ENCODE peak calls at places on chromosomes 5 and 9, in six cellular contexts. I is K562, H is HepG2, X is HL-60, Y is H1, K is GM12878. U is an unnamed sample.

GRCh38 chr5:128099944-128100343 is 16.4 kb downstream of the SLC12A2 start:
- DNase-seq in I (no peak), H (no peak), X (no peak), Y (no peak), K (no peak), U (no peak)

GRCh38 chr9:18623201-18623600 is 149.2 kb downstream of the ADAMTSL1 start:
- DNase-seq in I (no peak), H (no peak), X (no peak), Y (no peak), K (no peak), U (no peak)

GRCh38 chr5:176619203-176619568 is 9.2 kb upstream of the GPRIN1 start:
- DNase-seq in I (peak), H (peak), X (no peak), Y (peak), K (no peak), U (peak)

GRCh38 chr9:14348241-14349140 is 34.5 kb upstream of the NFIB start:
- DNase-seq in I (no peak), H (no peak), X (no peak), Y (peak), K (no peak), U (peak)

GRCh38 chr5:127410906-127411780 is 106.3 kb upstream of the PRRC1 start:
- DNase-seq in I (no peak), H (no peak), X (no peak), Y (no peak), K (peak), U (no peak)

GRCh38 chr5:158410976-158411375 is 552.0 kb upstream of the CLINT1 start:
- DNase-seq in I (no peak), H (no peak), X (no peak), Y (no peak), K (no peak), U (no peak)

GRCh38 chr9:105415344-105415980 is 32.4 kb upstream of the FSD1L start:
- DNase-seq in I (peak), H (peak), X (no peak), Y (peak), K (no peak), U (peak)

GRCh38 chr5:139677404-139678282 is 29.5 kb downstream of the CXXC5 start:
- DNase-seq in I (no peak), H (no peak), X (no peak), Y (no peak), K (no peak), U (peak)

GRCh38 chr9:134949681-134950403 is 32.1 kb upstream of the FCN1 start:
- DNase-seq in I (no peak), H (no peak), X (no peak), Y (no peak), K (no peak), U (no peak)

GRCh38 chr9:70054546-70054945 is 10.9 kb downstream of the MAMDC2 start:
- DNase-seq in I (no peak), H (no peak), X (no peak), Y (no peak), K (no peak), U (no peak)

GRCh38 chr9:108709922-108710321 is 145.9 kb downstream of the ACTL7B start:
- DNase-seq in I (no peak), H (no peak), X (no peak), Y (no peak), K (no peak), U (no peak)

GRCh38 chr5:67619235-67619634 is 422.6 kb upstream of the CD180 start:
- DNase-seq in I (no peak), H (no peak), X (no peak), Y (no peak), K (no peak), U (no peak)

GRCh38 chr5:168674893-168675482 is 95.8 kb upstream of the PANK3 start:
- DNase-seq in I (no peak), H (no peak), X (no peak), Y (no peak), K (no peak), U (no peak)

GRCh38 chr5:170633235-170634041 is 129.6 kb downstream of the KCNIP1 start:
- DNase-seq in I (peak), H (peak), X (no peak), Y (no peak), K (peak), U (peak)

GRCh38 chr5:138035605-138036537 is 3.0 kb upstream of the FAM13B start:
- DNase-seq in I (peak), H (peak), X (peak), Y (peak), K (peak), U (peak)

GRCh38 chr9:85038061-85038460 is 368.5 kb downstream of the NTRK2 start:
- DNase-seq in I (no peak), H (no peak), X (no peak), Y (no peak), K (no peak), U (no peak)

GRCh38 chr5:73821003-73821402 is 195.0 kb downstream of the ARHGEF28 start:
- DNase-seq in I (no peak), H (no peak), X (no peak), Y (no peak), K (no peak), U (no peak)

GRCh38 chr5:82413302-82414042 is 135.3 kb upstream of the RPS23 start:
- DNase-seq in I (no peak), H (no peak), X (peak), Y (no peak), K (no peak), U (no peak)

GRCh38 chr9:69168709-69169217 is 5.3 kb upstream of the TJP2 start:
- DNase-seq in I (peak), H (peak), X (no peak), Y (peak), K (no peak), U (no peak)

GRCh38 chr9:34957492-34958410 is at the start of gene PHF24:
- DNase-seq in I (peak), H (no peak), X (no peak), Y (peak), K (no peak), U (peak)

GRCh38 chr9:137550958-137551655 is 572 bp upstream of the MRPL41 start:
- DNase-seq in I (no peak), H (peak), X (peak), Y (peak), K (no peak), U (peak)

GRCh38 chr5:141811287-141812155 is 66.7 kb downstream of the PCDH1 start:
- DNase-seq in I (peak), H (peak), X (no peak), Y (peak), K (no peak), U (peak)

GRCh38 chr5:42499016-42499415 is 75.8 kb downstream of the GHR start:
- DNase-seq in I (no peak), H (no peak), X (no peak), Y (no peak), K (no peak), U (no peak)

GRCh38 chr9:110319781-110320180 is 17.9 kb downstream of the TXNDC8 start:
- DNase-seq in I (no peak), H (no peak), X (no peak), Y (no peak), K (no peak), U (no peak)
- TF ChIP-seq GABPA in I (no peak), H (no peak), X (no peak), Y (no peak), K (no peak), U (no peak)

GRCh38 chr5:35309365-35310130 is 79.3 kb upstream of the PRLR start:
- DNase-seq in I (no peak), H (no peak), X (no peak), Y (no peak), K (no peak), U (no peak)

GRCh38 chr5:35312281-35312680 is 82.0 kb upstream of the PRLR start:
- DNase-seq in I (no peak), H (no peak), X (no peak), Y (no peak), K (no peak), U (no peak)

GRCh38 chr5:35316611-35317307 is 86.5 kb upstream of the PRLR start:
- DNase-seq in I (no peak), H (no peak), X (no peak), Y (no peak), K (no peak), U (no peak)

GRCh38 chr5:35317586-35317985 is 87.3 kb upstream of the PRLR start:
- DNase-seq in I (no peak), H (no peak), X (no peak), Y (no peak), K (no peak), U (no peak)

DNA sequence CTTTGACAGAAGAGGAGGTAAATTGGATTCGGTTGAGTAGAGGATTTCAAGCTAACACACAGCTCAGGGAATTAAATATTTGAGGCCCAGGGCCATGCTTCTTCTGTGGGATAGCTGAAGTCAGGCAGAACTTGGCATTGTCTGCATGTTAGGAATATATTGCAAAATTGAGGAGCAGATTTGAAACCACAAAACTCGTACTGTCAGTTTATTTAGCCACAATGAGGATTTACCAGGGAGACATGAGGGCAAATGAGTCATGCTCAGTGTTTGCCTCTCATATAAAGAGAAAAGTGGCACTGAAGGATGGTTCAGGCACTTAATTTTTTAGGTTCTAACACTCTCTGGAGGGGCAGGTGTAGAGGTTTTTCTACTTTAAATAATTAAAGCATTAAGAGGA is 83.0 kb upstream of the PRLR start:
- DNase-seq in I (no peak), H (no peak), X (peak), Y (no peak), K (no peak), U (no peak)
- TF ChIP-seq GABPA in I (no peak), H (no peak), X (no peak), Y (no peak), K (no peak), U (no peak)

DNA sequence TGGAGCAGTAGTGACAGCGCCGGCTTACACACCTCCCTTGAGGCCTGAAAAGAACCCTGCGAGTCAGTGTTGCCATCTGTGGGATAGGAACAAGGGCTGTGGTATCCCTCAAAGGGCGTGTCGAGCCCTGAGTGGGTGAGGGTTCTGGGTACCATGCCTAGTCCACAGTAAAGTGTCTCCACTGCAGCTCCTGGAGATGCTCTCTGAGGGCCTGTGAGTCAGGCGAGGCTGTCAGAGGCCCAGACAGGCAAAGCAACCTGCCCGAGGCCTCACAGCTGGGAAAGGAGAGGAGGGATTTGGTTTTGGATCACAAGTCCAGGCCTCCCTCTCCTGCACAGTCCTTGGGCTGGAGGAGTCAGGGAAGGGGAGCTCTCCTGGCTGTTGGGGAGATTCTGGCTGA is 6.1 kb downstream of the PRRX2 start:
- DNase-seq in I (no peak), H (no peak), X (no peak), Y (no peak), K (no peak), U (no peak)
- TF ChIP-seq GABPA in I (no peak), H (no peak), X (no peak), Y (no peak), K (no peak), U (no peak)

GRCh38 chr5:66149950-66150349 is 5.8 kb downstream of the SREK1 start:
- DNase-seq in I (no peak), H (no peak), X (no peak), Y (no peak), K (no peak), U (no peak)

GRCh38 chr5:66151491-66151890 is 7.4 kb downstream of the SREK1 start:
- DNase-seq in I (no peak), H (no peak), X (no peak), Y (no peak), K (no peak), U (no peak)

GRCh38 chr5:66145737-66146136 is 1.6 kb downstream of the SREK1 start:
- DNase-seq in I (no peak), H (no peak), X (no peak), Y (no peak), K (no peak), U (no peak)

GRCh38 chr5:66151030-66151429 is 6.9 kb downstream of the SREK1 start:
- DNase-seq in I (no peak), H (no peak), X (no peak), Y (no peak), K (no peak), U (no peak)
- TF ChIP-seq GABPA in I (no peak), H (no peak), X (no peak), Y (no peak), K (no peak), U (no peak)

GRCh38 chr5:135571210-135571609 is 7.6 kb downstream of the CXCL14 start:
- DNase-seq in I (no peak), H (no peak), X (no peak), Y (no peak), K (no peak), U (no peak)
- TF ChIP-seq GABPA in I (no peak), H (no peak), X (no peak), Y (no peak), K (no peak), U (no peak)

GRCh38 chr9:93565089-93565488 is 11.3 kb upstream of the PHF2 start:
- DNase-seq in I (no peak), H (no peak), X (no peak), Y (no peak), K (no peak), U (no peak)
- TF ChIP-seq GABPA in I (no peak), H (no peak), X (no peak), Y (no peak), K (no peak), U (no peak)

GRCh38 chr9:83355024-83355444 is 183.2 kb downstream of the FRMD3 start:
- DNase-seq in I (no peak), H (no peak), X (no peak), Y (no peak), K (no peak), U (no peak)
- TF ChIP-seq GABPA in I (no peak), H (no peak), X (no peak), Y (no peak), K (no peak), U (no peak)

DNA sequence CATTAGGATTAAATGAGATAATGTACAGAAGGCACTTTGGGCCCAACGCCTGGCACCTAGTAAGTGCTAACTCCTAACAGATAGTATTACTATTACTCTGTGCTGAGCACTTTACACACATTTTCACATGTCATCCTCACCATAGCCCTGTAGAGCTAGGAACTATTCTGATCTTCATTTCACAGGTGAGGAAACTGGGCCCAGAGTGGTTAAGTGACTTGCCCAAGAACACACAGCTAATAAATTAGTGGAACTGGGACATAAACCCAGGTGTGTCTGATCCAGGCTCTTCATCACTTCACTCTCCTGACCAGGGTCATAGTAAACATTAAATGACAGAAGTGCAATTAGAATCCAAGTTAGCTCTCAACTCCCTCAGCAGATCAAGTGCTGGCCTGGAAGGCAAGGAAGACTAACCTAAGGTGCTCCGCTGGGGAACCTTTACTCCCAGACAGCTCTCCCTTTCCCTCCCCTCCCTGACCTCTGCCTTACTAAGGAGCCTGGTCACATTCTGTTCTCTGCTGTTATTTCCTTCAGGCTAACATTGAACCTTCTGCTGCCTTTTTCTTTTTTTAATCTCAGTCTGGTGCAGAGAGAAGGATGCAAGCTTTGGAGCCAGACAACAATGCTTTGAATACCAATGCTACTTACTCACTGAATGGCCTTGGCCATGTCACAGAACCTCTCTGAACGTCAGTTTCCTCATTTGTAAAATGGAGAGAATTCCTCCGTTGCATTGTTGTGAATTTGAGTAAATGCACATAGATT is 4.1 kb upstream of the ADRA1B start:
- DNase-seq in I (no peak), H (no peak), X (no peak), Y (no peak), K (no peak), U (no peak)
- TF ChIP-seq GABPA in I (no peak), H (no peak), X (no peak), Y (no peak), K (no peak), U (no peak)

GRCh38 chr5:150081541-150082283 is 4.6 kb downstream of the CSF1R start:
- DNase-seq in I (no peak), H (no peak), X (peak), Y (no peak), K (no peak), U (no peak)

GRCh38 chr5:150079655-150080461 is 6.5 kb downstream of the CSF1R start:
- DNase-seq in I (no peak), H (no peak), X (no peak), Y (peak), K (no peak), U (peak)

GRCh38 chr5:150080696-150081435 is 5.5 kb downstream of the CSF1R start:
- DNase-seq in I (no peak), H (no peak), X (no peak), Y (peak), K (no peak), U (no peak)

GRCh38 chr5:150082889-150083288 is 3.5 kb downstream of the CSF1R start:
- DNase-seq in I (no peak), H (no peak), X (no peak), Y (peak), K (no peak), U (no peak)

GRCh38 chr5:150082364-150082763 is 4.0 kb downstream of the CSF1R start:
- DNase-seq in I (no peak), H (no peak), X (no peak), Y (no peak), K (no peak), U (no peak)
- TF ChIP-seq GABPA in I (no peak), H (no peak), X (no peak), Y (no peak), K (no peak), U (no peak)

GRCh38 chr5:50406874-50407273 is 34.2 kb downstream of the EMB start:
- DNase-seq in I (no peak), H (no peak), X (no peak), Y (no peak), K (no peak), U (no peak)

DNA sequence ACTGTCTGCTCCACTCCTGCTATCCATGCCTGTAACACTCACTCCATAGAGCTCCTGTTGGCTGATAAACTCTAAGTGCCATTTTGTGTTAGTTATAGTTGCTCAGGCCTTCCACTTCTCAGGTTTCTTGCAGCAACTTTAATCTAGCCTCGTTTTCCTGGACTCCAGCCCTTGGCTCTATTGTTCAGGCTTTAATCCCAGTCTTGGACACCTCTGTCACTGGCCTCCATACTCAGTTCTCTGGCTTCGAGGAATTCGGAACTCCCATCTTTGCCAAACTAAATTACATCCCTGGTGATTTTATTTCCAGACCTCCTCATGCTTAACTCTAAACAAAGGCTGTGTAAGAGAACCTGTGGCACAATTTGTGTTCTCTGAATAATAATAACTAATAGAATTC is 39.8 kb downstream of the EMB start:
- DNase-seq in I (no peak), H (no peak), X (no peak), Y (no peak), K (no peak), U (no peak)
- TF ChIP-seq GABPA in I (no peak), H (no peak), X (no peak), Y (no peak), K (no peak), U (no peak)

U was measured in SK-N-SH.